ENCODE peak calls at places on chromosome 21, in four cellular contexts. Z, E, C and O are unnamed samples.
A peak's percentile ranks its signal among the peaks of the same experiment; 100 is the strongest.

GRCh38 chr21:44377922-44378645 is 24.7 kb downstream of the TRPM2 start:
- DNase-seq in Z (no peak), E (no peak), C (no peak), O (no peak)

GRCh38 chr21:36700295-36700960 is 1.5 kb downstream of the SIM2 start:
- DNase-seq in Z (no peak), E (no peak), C (no peak), O (no peak)

GRCh38 chr21:34801519-34802132 is 132.8 kb downstream of the CLIC6 start:
- DNase-seq in Z (no peak), E (no peak), C (no peak), O (no peak)

GRCh38 chr21:24938592-24938991 is 668.7 kb downstream of the MRPL39 start:
- DNase-seq in Z (no peak), E (no peak), C (no peak), O (no peak)

GRCh38 chr21:17343055-17343454 is 169.8 kb upstream of the CXADR start:
- DNase-seq in Z (no peak), E (peak; percentile 11), C (no peak), O (no peak)

GRCh38 chr21:14244911-14245310 is 29.0 kb downstream of the RBM11 start:
- DNase-seq in Z (no peak), E (no peak), C (no peak), O (no peak)

GRCh38 chr21:17501107-17502006 is 11.5 kb upstream of the CXADR start:
- DNase-seq in Z (no peak), E (no peak), C (no peak), O (no peak)

GRCh38 chr21:17858764-17859163 is 39.6 kb upstream of the C21orf91 start:
- DNase-seq in Z (no peak), E (no peak), C (no peak), O (no peak)

GRCh38 chr21:25501996-25502665 is 105.2 kb downstream of the MRPL39 start:
- DNase-seq in Z (no peak), E (no peak), C (no peak), O (no peak)

GRCh38 chr21:18959817-18960216 is 556.2 kb upstream of the TMPRSS15 start:
- DNase-seq in Z (no peak), E (no peak), C (no peak), O (no peak)

GRCh38 chr21:29789393-29789792 is 150.4 kb downstream of the GRIK1 start:
- DNase-seq in Z (no peak), E (no peak), C (no peak), O (no peak)

GRCh38 chr21:29105218-29105617 is 25.2 kb upstream of the MAP3K7CL start:
- DNase-seq in Z (no peak), E (no peak), C (no peak), O (no peak)

GRCh38 chr21:35428041-35428400 is 378.9 kb upstream of the RUNX1 start:
- DNase-seq in Z (no peak), E (no peak), C (no peak), O (no peak)

GRCh38 chr21:29181799-29182470 is 51.5 kb downstream of the MAP3K7CL start:
- DNase-seq in Z (no peak), E (peak; percentile 68), C (no peak), O (no peak)

GRCh38 chr21:29365636-29366305 is 67.0 kb downstream of the BACH1 start:
- DNase-seq in Z (no peak), E (no peak), C (no peak), O (no peak)

GRCh38 chr21:29145837-29146453 is 15.5 kb downstream of the MAP3K7CL start:
- DNase-seq in Z (no peak), E (no peak), C (no peak), O (no peak)

GRCh38 chr21:35234725-35235124 is 185.6 kb upstream of the RUNX1 start:
- DNase-seq in Z (no peak), E (no peak), C (no peak), O (no peak)

GRCh38 chr21:43369124-43369523 is 57.8 kb downstream of the SIK1 start:
- DNase-seq in Z (no peak), E (no peak), C (no peak), O (no peak)

GRCh38 chr21:16913010-16913409 is 599.8 kb upstream of the CXADR start:
- DNase-seq in Z (no peak), E (no peak), C (no peak), O (no peak)

GRCh38 chr21:36379236-36379635 is 6.0 kb upstream of the CHAF1B start:
- DNase-seq in Z (no peak), E (no peak), C (no peak), O (no peak)

GRCh38 chr21:40732243-40732642 is 114.7 kb downstream of the DSCAM start:
- DNase-seq in Z (no peak), E (no peak), C (no peak), O (no peak)

GRCh38 chr21:16908087-16908486 is 604.8 kb upstream of the CXADR start:
- DNase-seq in Z (peak; percentile 33), E (no peak), C (no peak), O (no peak)

GRCh38 chr21:16040601-16041000 is 310.8 kb downstream of the USP25 start:
- DNase-seq in Z (no peak), E (peak; percentile 22), C (no peak), O (no peak)

GRCh38 chr21:16079830-16080229 is 350.0 kb downstream of the USP25 start:
- DNase-seq in Z (no peak), E (no peak), C (no peak), O (no peak)

GRCh38 chr21:15309721-15310120 is 244.9 kb upstream of the NRIP1 start:
- DNase-seq in Z (no peak), E (no peak), C (no peak), O (no peak)

GRCh38 chr21:26715878-26716506 is 129.2 kb downstream of the ADAMTS1 start:
- DNase-seq in Z (no peak), E (peak; percentile 16), C (peak; percentile 44), O (no peak)

GRCh38 chr21:44199448-44199847 is 41.3 kb downstream of the ICOSLG start:
- DNase-seq in Z (peak; percentile 26), E (no peak), C (no peak), O (peak; percentile 35)

GRCh38 chr21:33025471-33026298 is at the start of gene OLIG2:
- DNase-seq in Z (no peak), E (no peak), C (no peak), O (no peak)
- H3K4me3 ChIP-seq in Z (no peak within 1 kb of the TSS), E (no peak within 1 kb of the TSS), C (no peak within 1 kb of the TSS), O (no peak within 1 kb of the TSS)

DNA sequence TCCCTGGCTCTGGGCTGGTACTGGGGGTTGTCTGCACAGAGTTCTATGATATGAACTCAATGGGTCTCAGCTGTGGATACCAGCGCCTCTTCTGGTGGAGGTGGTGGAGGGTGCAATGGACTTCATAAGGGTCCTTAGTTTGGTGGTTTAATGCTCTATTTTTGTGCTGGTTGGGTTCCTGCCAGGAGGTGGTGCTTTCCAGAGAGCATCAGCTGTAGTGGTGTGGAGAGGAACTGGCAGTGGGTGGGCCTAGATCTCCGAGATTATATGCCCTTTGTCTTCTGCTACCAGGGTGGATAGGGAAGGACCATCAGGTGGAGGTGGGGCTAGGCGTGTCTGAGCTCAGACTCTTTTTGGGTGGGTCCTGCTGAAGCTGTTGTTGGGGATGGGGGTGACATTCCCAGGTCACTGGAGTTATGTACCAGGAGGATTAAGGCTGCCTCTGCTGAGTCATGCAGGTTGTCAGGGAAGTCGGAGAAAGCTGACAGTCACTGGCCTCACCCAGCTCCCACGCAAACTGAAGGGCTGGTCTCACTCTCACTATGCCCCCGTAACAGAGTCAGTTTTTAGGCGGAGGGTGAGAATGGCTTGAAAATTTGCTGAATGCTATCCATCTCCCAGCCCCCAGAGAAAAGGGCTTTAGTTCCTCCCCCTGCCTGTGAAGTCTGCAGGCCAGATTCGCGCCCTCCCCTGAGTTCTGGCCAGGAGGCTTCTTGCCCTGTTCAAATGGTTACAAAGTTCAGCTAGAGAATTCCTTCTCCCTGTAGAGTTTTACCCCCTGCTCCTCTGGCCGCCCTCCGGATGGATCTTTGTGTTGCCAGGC is 902.9 kb downstream of the LTN1 start:
- DNase-seq in Z (no peak), E (no peak), C (no peak), O (no peak)
- H3K4me3 ChIP-seq in Z (no peak overlapping the region), E (no peak overlapping the region), C (no peak overlapping the region), O (no peak overlapping the region)

GRCh38 chr21:39347537-39347936 is 1.4 kb downstream of the HMGN1 start:
- DNase-seq in Z (no peak), E (no peak), C (no peak), O (no peak)

GRCh38 chr21:39348355-39349210 is at the start of gene HMGN1:
- DNase-seq in Z (peak; percentile 91), E (no peak), C (peak; percentile 91), O (peak; percentile 87)

GRCh38 chr21:39348040-39348354 is 891 bp downstream of the HMGN1 start:
- DNase-seq in Z (no peak), E (no peak), C (no peak), O (no peak)

GRCh38 chr21:39345440-39345839 is 3.4 kb downstream of the HMGN1 start:
- DNase-seq in Z (no peak), E (no peak), C (no peak), O (no peak)

GRCh38 chr21:39346671-39347327 is 2.1 kb downstream of the HMGN1 start:
- DNase-seq in Z (no peak), E (no peak), C (no peak), O (no peak)
- H3K4me3 ChIP-seq in Z (peak overlapping the region; percentile 53), E (peak overlapping the region; percentile 92), C (peak overlapping the region; percentile 88), O (no peak overlapping the region)

GRCh38 chr21:38351176-38351959 is 94.6 kb downstream of the KCNJ15 start:
- DNase-seq in Z (no peak), E (no peak), C (no peak), O (no peak)

GRCh38 chr21:38354231-38354630 is 97.4 kb downstream of the KCNJ15 start:
- DNase-seq in Z (no peak), E (no peak), C (no peak), O (no peak)

GRCh38 chr21:38350681-38351080 is 93.9 kb downstream of the KCNJ15 start:
- DNase-seq in Z (peak; percentile 69), E (no peak), C (peak; percentile 59), O (no peak)

GRCh38 chr21:38351961-38352521 is 95.2 kb downstream of the KCNJ15 start:
- DNase-seq in Z (no peak), E (peak; percentile 66), C (no peak), O (peak; percentile 48)

GRCh38 chr21:38352536-38353219 is 95.9 kb downstream of the KCNJ15 start:
- DNase-seq in Z (peak; percentile 70), E (peak; percentile 64), C (peak; percentile 61), O (peak; percentile 79)
- H3K4me3 ChIP-seq in Z (no peak overlapping the region), E (no peak overlapping the region), C (peak overlapping the region; percentile 35), O (peak overlapping the region; percentile 5)

GRCh38 chr21:42198949-42199348 is 20.0 kb upstream of the ABCG1 start:
- DNase-seq in Z (no peak), E (no peak), C (no peak), O (no peak)
- H3K4me3 ChIP-seq in Z (no peak overlapping the region), E (no peak overlapping the region), C (no peak overlapping the region), O (no peak overlapping the region)

GRCh38 chr21:20998886-20999285 is 677 bp downstream of the NCAM2 start:
- DNase-seq in Z (no peak), E (no peak), C (no peak), O (no peak)

GRCh38 chr21:20998456-20998789 is 214 bp downstream of the NCAM2 start:
- DNase-seq in Z (no peak), E (no peak), C (no peak), O (no peak)

GRCh38 chr21:20997308-20997632 is 939 bp upstream of the NCAM2 start:
- DNase-seq in Z (no peak), E (no peak), C (no peak), O (no peak)

GRCh38 chr21:20996421-20997307 is 1.5 kb upstream of the NCAM2 start:
- DNase-seq in Z (peak; percentile 37), E (no peak), C (no peak), O (no peak)

GRCh38 chr21:20997633-20998455 is at the start of gene NCAM2:
- DNase-seq in Z (peak; percentile 69), E (peak; percentile 1), C (peak; percentile 78), O (no peak)
- H3K4me3 ChIP-seq in Z (peak within 1 kb of the TSS; percentile 53), E (peak within 1 kb of the TSS; percentile 42), C (peak within 1 kb of the TSS; percentile 65), O (peak within 1 kb of the TSS; percentile 61)